ENCODE peak calls at places on chromosomes 2 and 18, in eight cellular contexts. One of them, this sample, is unnamed.

GRCh38 chr18:32771169-32771751 is 1.6 kb downstream of the KLHL14 start:
- DNase-seq in esophagus squamous epithelium: no peak
- DNase-seq in tibial nerve: no peak
- DNase-seq in H9: peak; percentile 45
- DNase-seq in GM12865: no peak
- DNase-seq in GM04503: no peak
- DNase-seq in left ventricle myocardium superior: no peak
- DNase-seq in KG1: no peak
- DNase-seq in this sample: no peak

GRCh38 chr2:47205576-47206141 is 50.6 kb upstream of the STPG4 start:
- DNase-seq in esophagus squamous epithelium: no peak
- DNase-seq in tibial nerve: no peak
- DNase-seq in H9: no peak
- DNase-seq in GM12865: no peak
- DNase-seq in GM04503: no peak
- DNase-seq in left ventricle myocardium superior: peak; percentile 75
- DNase-seq in KG1: no peak
- DNase-seq in this sample: no peak

GRCh38 chr2:70801607-70802263 is 11.3 kb upstream of the FIGLA start:
- DNase-seq in esophagus squamous epithelium: no peak
- DNase-seq in tibial nerve: no peak
- DNase-seq in H9: no peak
- DNase-seq in GM12865: no peak
- DNase-seq in GM04503: no peak
- DNase-seq in left ventricle myocardium superior: no peak
- DNase-seq in KG1: no peak
- DNase-seq in this sample: no peak

GRCh38 chr2:123438277-123439050 is 586.6 kb upstream of the CNTNAP5 start:
- DNase-seq in esophagus squamous epithelium: no peak
- DNase-seq in tibial nerve: no peak
- DNase-seq in H9: no peak
- DNase-seq in GM12865: no peak
- DNase-seq in GM04503: no peak
- DNase-seq in left ventricle myocardium superior: no peak
- DNase-seq in KG1: no peak
- DNase-seq in this sample: no peak

GRCh38 chr2:60414731-60415130 is 138.7 kb downstream of the BCL11A start:
- DNase-seq in esophagus squamous epithelium: no peak
- DNase-seq in tibial nerve: no peak
- DNase-seq in H9: no peak
- DNase-seq in GM12865: no peak
- DNase-seq in GM04503: peak; percentile 1
- DNase-seq in left ventricle myocardium superior: no peak
- DNase-seq in KG1: no peak
- DNase-seq in this sample: no peak

GRCh38 chr2:57880446-57880845 is 166.2 kb upstream of the VRK2 start:
- DNase-seq in esophagus squamous epithelium: no peak
- DNase-seq in tibial nerve: no peak
- DNase-seq in H9: no peak
- DNase-seq in GM12865: no peak
- DNase-seq in GM04503: no peak
- DNase-seq in left ventricle myocardium superior: no peak
- DNase-seq in KG1: no peak
- DNase-seq in this sample: no peak

GRCh38 chr2:48530033-48530804 is at the start of gene STON1:
- DNase-seq in esophagus squamous epithelium: no peak
- DNase-seq in tibial nerve: peak; percentile 53
- DNase-seq in H9: peak; percentile 64
- DNase-seq in GM12865: no peak
- DNase-seq in GM04503: no peak
- DNase-seq in left ventricle myocardium superior: peak; percentile 72
- DNase-seq in KG1: no peak
- DNase-seq in this sample: no peak

GRCh38 chr2:129001926-129002325 is 683.3 kb upstream of the HS6ST1 start:
- DNase-seq in esophagus squamous epithelium: no peak
- DNase-seq in tibial nerve: no peak
- DNase-seq in H9: no peak
- DNase-seq in GM12865: no peak
- DNase-seq in GM04503: no peak
- DNase-seq in left ventricle myocardium superior: no peak
- DNase-seq in KG1: no peak
- DNase-seq in this sample: no peak

GRCh38 chr2:27798948-27799645 is 27.6 kb downstream of the MRPL33 start:
- DNase-seq in esophagus squamous epithelium: no peak
- DNase-seq in tibial nerve: peak; percentile 54
- DNase-seq in H9: peak; percentile 65
- DNase-seq in GM12865: no peak
- DNase-seq in GM04503: peak; percentile 100
- DNase-seq in left ventricle myocardium superior: peak; percentile 42
- DNase-seq in KG1: no peak
- DNase-seq in this sample: no peak

GRCh38 chr18:1094408-1094807 is 189.7 kb downstream of the ADCYAP1 start:
- DNase-seq in esophagus squamous epithelium: no peak
- DNase-seq in tibial nerve: no peak
- DNase-seq in H9: no peak
- DNase-seq in GM12865: no peak
- DNase-seq in GM04503: peak; percentile 10
- DNase-seq in left ventricle myocardium superior: no peak
- DNase-seq in KG1: no peak
- DNase-seq in this sample: no peak

GRCh38 chr2:144356402-144356801 is 163.5 kb downstream of the ZEB2 start:
- DNase-seq in esophagus squamous epithelium: no peak
- DNase-seq in tibial nerve: no peak
- DNase-seq in H9: no peak
- DNase-seq in GM12865: no peak
- DNase-seq in GM04503: no peak
- DNase-seq in left ventricle myocardium superior: no peak
- DNase-seq in KG1: no peak
- DNase-seq in this sample: no peak

GRCh38 chr2:230987137-230988020 is 8.5 kb upstream of the SPATA3 start:
- DNase-seq in esophagus squamous epithelium: peak; percentile 4
- DNase-seq in tibial nerve: peak; percentile 67
- DNase-seq in H9: peak; percentile 92
- DNase-seq in GM12865: peak; percentile 90
- DNase-seq in GM04503: no peak
- DNase-seq in left ventricle myocardium superior: peak; percentile 89
- DNase-seq in KG1: no peak
- DNase-seq in this sample: no peak

GRCh38 chr2:9770308-9771100 is 72.8 kb upstream of the TAF1B start:
- DNase-seq in esophagus squamous epithelium: no peak
- DNase-seq in tibial nerve: peak; percentile 82
- DNase-seq in H9: peak; percentile 88
- DNase-seq in GM12865: peak; percentile 80
- DNase-seq in GM04503: no peak
- DNase-seq in left ventricle myocardium superior: peak; percentile 75
- DNase-seq in KG1: no peak
- DNase-seq in this sample: peak; percentile 52

GRCh38 chr2:231960810-231961348 is 634 bp upstream of the DIS3L2 start:
- DNase-seq in esophagus squamous epithelium: no peak
- DNase-seq in tibial nerve: no peak
- DNase-seq in H9: no peak
- DNase-seq in GM12865: no peak
- DNase-seq in GM04503: no peak
- DNase-seq in left ventricle myocardium superior: no peak
- DNase-seq in KG1: no peak
- DNase-seq in this sample: no peak

GRCh38 chr2:170819941-170820646 is 3.4 kb downstream of the GAD1 start:
- DNase-seq in esophagus squamous epithelium: no peak
- DNase-seq in tibial nerve: no peak
- DNase-seq in H9: peak; percentile 83
- DNase-seq in GM12865: no peak
- DNase-seq in GM04503: no peak
- DNase-seq in left ventricle myocardium superior: no peak
- DNase-seq in KG1: no peak
- DNase-seq in this sample: no peak

GRCh38 chr2:63581266-63581961 is 6.9 kb downstream of the WDPCP start:
- DNase-seq in esophagus squamous epithelium: no peak
- DNase-seq in tibial nerve: no peak
- DNase-seq in H9: no peak
- DNase-seq in GM12865: no peak
- DNase-seq in GM04503: peak; percentile 47
- DNase-seq in left ventricle myocardium superior: peak; percentile 37
- DNase-seq in KG1: no peak
- DNase-seq in this sample: no peak

GRCh38 chr18:23872701-23873550 is 141.6 kb upstream of the TTC39C start:
- DNase-seq in esophagus squamous epithelium: no peak
- DNase-seq in tibial nerve: no peak
- DNase-seq in H9: peak; percentile 52
- DNase-seq in GM12865: no peak
- DNase-seq in GM04503: no peak
- DNase-seq in left ventricle myocardium superior: no peak
- DNase-seq in KG1: no peak
- DNase-seq in this sample: no peak

GRCh38 chr2:274503-274902 is 9.8 kb downstream of the ACP1 start:
- DNase-seq in esophagus squamous epithelium: no peak
- DNase-seq in tibial nerve: no peak
- DNase-seq in H9: no peak
- DNase-seq in GM12865: no peak
- DNase-seq in GM04503: no peak
- DNase-seq in left ventricle myocardium superior: no peak
- DNase-seq in KG1: no peak
- DNase-seq in this sample: no peak

GRCh38 chr18:63016270-63016669 is 300.9 kb downstream of the PHLPP1 start:
- DNase-seq in esophagus squamous epithelium: no peak
- DNase-seq in tibial nerve: peak; percentile 51
- DNase-seq in H9: peak; percentile 33
- DNase-seq in GM12865: peak; percentile 72
- DNase-seq in GM04503: peak; percentile 10
- DNase-seq in left ventricle myocardium superior: no peak
- DNase-seq in KG1: peak; percentile 14
- DNase-seq in this sample: no peak

GRCh38 chr2:149645391-149645790 is 57.8 kb upstream of the MMADHC start:
- DNase-seq in esophagus squamous epithelium: no peak
- DNase-seq in tibial nerve: no peak
- DNase-seq in H9: no peak
- DNase-seq in GM12865: no peak
- DNase-seq in GM04503: no peak
- DNase-seq in left ventricle myocardium superior: no peak
- DNase-seq in KG1: no peak
- DNase-seq in this sample: no peak

GRCh38 chr2:204332706-204333105 is 212.6 kb upstream of the PARD3B start:
- DNase-seq in esophagus squamous epithelium: no peak
- DNase-seq in tibial nerve: no peak
- DNase-seq in H9: no peak
- DNase-seq in GM12865: no peak
- DNase-seq in GM04503: no peak
- DNase-seq in left ventricle myocardium superior: no peak
- DNase-seq in KG1: no peak
- DNase-seq in this sample: no peak

GRCh38 chr2:98464772-98465310 is 20.2 kb downstream of the INPP4A start:
- DNase-seq in esophagus squamous epithelium: no peak
- DNase-seq in tibial nerve: no peak
- DNase-seq in H9: no peak
- DNase-seq in GM12865: peak; percentile 96
- DNase-seq in GM04503: no peak
- DNase-seq in left ventricle myocardium superior: no peak
- DNase-seq in KG1: peak; percentile 69
- DNase-seq in this sample: no peak

GRCh38 chr2:181949047-181949446 is 36.6 kb upstream of the PPP1R1C start:
- DNase-seq in esophagus squamous epithelium: no peak
- DNase-seq in tibial nerve: no peak
- DNase-seq in H9: no peak
- DNase-seq in GM12865: no peak
- DNase-seq in GM04503: peak; percentile 53
- DNase-seq in left ventricle myocardium superior: no peak
- DNase-seq in KG1: no peak
- DNase-seq in this sample: no peak

GRCh38 chr2:227163998-227164744 is at the start of the genes COL4A3 and COL4A4:
- DNase-seq in esophagus squamous epithelium: no peak
- DNase-seq in tibial nerve: no peak
- DNase-seq in H9: peak; percentile 47
- DNase-seq in GM12865: peak; percentile 85
- DNase-seq in GM04503: no peak
- DNase-seq in left ventricle myocardium superior: peak; percentile 84
- DNase-seq in KG1: no peak
- DNase-seq in this sample: no peak

GRCh38 chr18:49016648-49017539 is 66.1 kb upstream of the SMAD7 start:
- DNase-seq in esophagus squamous epithelium: no peak
- DNase-seq in tibial nerve: no peak
- DNase-seq in H9: peak; percentile 76
- DNase-seq in GM12865: no peak
- DNase-seq in GM04503: peak; percentile 64
- DNase-seq in left ventricle myocardium superior: no peak
- DNase-seq in KG1: no peak
- DNase-seq in this sample: no peak

GRCh38 chr2:73291461-73292315 is 1.7 kb downstream of the EGR4 start:
- DNase-seq in esophagus squamous epithelium: no peak
- DNase-seq in tibial nerve: no peak
- DNase-seq in H9: peak; percentile 68
- DNase-seq in GM12865: no peak
- DNase-seq in GM04503: no peak
- DNase-seq in left ventricle myocardium superior: no peak
- DNase-seq in KG1: no peak
- DNase-seq in this sample: no peak

GRCh38 chr2:155815851-155816250 is 516.7 kb downstream of the NR4A2 start:
- DNase-seq in esophagus squamous epithelium: no peak
- DNase-seq in tibial nerve: no peak
- DNase-seq in H9: peak; percentile 63
- DNase-seq in GM12865: peak; percentile 60
- DNase-seq in GM04503: no peak
- DNase-seq in left ventricle myocardium superior: no peak
- DNase-seq in KG1: no peak
- DNase-seq in this sample: peak; percentile 6

GRCh38 chr2:235449568-235449967 is 44.3 kb upstream of the AGAP1 start:
- DNase-seq in esophagus squamous epithelium: no peak
- DNase-seq in tibial nerve: no peak
- DNase-seq in H9: no peak
- DNase-seq in GM12865: no peak
- DNase-seq in GM04503: no peak
- DNase-seq in left ventricle myocardium superior: no peak
- DNase-seq in KG1: no peak
- DNase-seq in this sample: no peak

GRCh38 chr2:153986488-153987229 is 114.9 kb downstream of the GALNT13 start:
- DNase-seq in esophagus squamous epithelium: no peak
- DNase-seq in tibial nerve: no peak
- DNase-seq in H9: no peak
- DNase-seq in GM12865: no peak
- DNase-seq in GM04503: no peak
- DNase-seq in left ventricle myocardium superior: no peak
- DNase-seq in KG1: no peak
- DNase-seq in this sample: no peak

GRCh38 chr2:173583196-173583595 is 228.5 kb downstream of the CDCA7 start:
- DNase-seq in esophagus squamous epithelium: no peak
- DNase-seq in tibial nerve: no peak
- DNase-seq in H9: no peak
- DNase-seq in GM12865: no peak
- DNase-seq in GM04503: no peak
- DNase-seq in left ventricle myocardium superior: no peak
- DNase-seq in KG1: no peak
- DNase-seq in this sample: no peak

GRCh38 chr18:11998182-11998581 is 16.9 kb downstream of the IMPA2 start:
- DNase-seq in esophagus squamous epithelium: no peak
- DNase-seq in tibial nerve: no peak
- DNase-seq in H9: no peak
- DNase-seq in GM12865: no peak
- DNase-seq in GM04503: no peak
- DNase-seq in left ventricle myocardium superior: peak; percentile 73
- DNase-seq in KG1: no peak
- DNase-seq in this sample: peak; percentile 40

GRCh38 chr2:204686415-204686814 is 141.1 kb downstream of the PARD3B start:
- DNase-seq in esophagus squamous epithelium: no peak
- DNase-seq in tibial nerve: no peak
- DNase-seq in H9: no peak
- DNase-seq in GM12865: no peak
- DNase-seq in GM04503: peak; percentile 51
- DNase-seq in left ventricle myocardium superior: no peak
- DNase-seq in KG1: no peak
- DNase-seq in this sample: no peak

GRCh38 chr18:56003651-56004050 is 415.7 kb upstream of the TCF4 start:
- DNase-seq in esophagus squamous epithelium: no peak
- DNase-seq in tibial nerve: no peak
- DNase-seq in H9: no peak
- DNase-seq in GM12865: no peak
- DNase-seq in GM04503: no peak
- DNase-seq in left ventricle myocardium superior: no peak
- DNase-seq in KG1: no peak
- DNase-seq in this sample: no peak

GRCh38 chr18:12749136-12749535 is 46.3 kb downstream of the PSMG2 start:
- DNase-seq in esophagus squamous epithelium: no peak
- DNase-seq in tibial nerve: no peak
- DNase-seq in H9: no peak
- DNase-seq in GM12865: no peak
- DNase-seq in GM04503: no peak
- DNase-seq in left ventricle myocardium superior: no peak
- DNase-seq in KG1: no peak
- DNase-seq in this sample: no peak